ENCODE peak calls at places on chromosomes 11 and 22, in six cellular contexts. One of them, this sample, is unnamed.

GRCh38 chr11:100860318-100860896 is 173.3 kb downstream of the ARHGAP42 start:
- DNase-seq in HepG2: no peak
- DNase-seq in K562: no peak
- DNase-seq in GM12878: no peak
- DNase-seq in HCT116: no peak
- DNase-seq in H1: no peak
- DNase-seq in this sample: no peak

GRCh38 chr11:29657709-29658108 is 359.1 kb downstream of the KCNA4 start:
- DNase-seq in GM12878: no peak
- DNase-seq in H1: no peak
- DNase-seq in HepG2: no peak
- DNase-seq in HCT116: no peak
- DNase-seq in K562: no peak
- DNase-seq in this sample: no peak

GRCh38 chr11:16186680-16187079 is 169.7 kb downstream of the SOX6 start:
- DNase-seq in HCT116: no peak
- DNase-seq in HepG2: no peak
- DNase-seq in GM12878: no peak
- DNase-seq in H1: no peak
- DNase-seq in K562: no peak
- DNase-seq in this sample: no peak

GRCh38 chr11:44133335-44133946 is 38.0 kb downstream of the EXT2 start:
- DNase-seq in GM12878: no peak
- DNase-seq in HepG2: peak; percentile 17
- DNase-seq in H1: no peak
- DNase-seq in HCT116: no peak
- DNase-seq in K562: peak; percentile 34
- DNase-seq in this sample: peak; percentile 57

GRCh38 chr22:50622723-50623327 is 5.1 kb downstream of the ARSA start:
- DNase-seq in HepG2: peak; percentile 68
- DNase-seq in K562: no peak
- DNase-seq in H1: no peak
- DNase-seq in GM12878: no peak
- DNase-seq in HCT116: peak; percentile 67
- DNase-seq in this sample: no peak

GRCh38 chr11:108512706-108513105 is 14.5 kb upstream of the POGLUT3 start:
- DNase-seq in K562: no peak
- DNase-seq in GM12878: no peak
- DNase-seq in HepG2: no peak
- DNase-seq in H1: no peak
- DNase-seq in HCT116: no peak
- DNase-seq in this sample: no peak

GRCh38 chr22:25976346-25976745 is 192.9 kb upstream of the SEZ6L start:
- DNase-seq in GM12878: no peak
- DNase-seq in H1: no peak
- DNase-seq in HCT116: no peak
- DNase-seq in K562: no peak
- DNase-seq in HepG2: no peak
- DNase-seq in this sample: no peak

GRCh38 chr22:37425800-37426531 is 1.3 kb downstream of the ELFN2 start:
- DNase-seq in HCT116: no peak
- DNase-seq in HepG2: no peak
- DNase-seq in H1: no peak
- DNase-seq in GM12878: no peak
- DNase-seq in K562: no peak
- DNase-seq in this sample: no peak

GRCh38 chr11:19382131-19382611 is 141.4 kb upstream of the E2F8 start:
- DNase-seq in GM12878: no peak
- DNase-seq in HepG2: no peak
- DNase-seq in HCT116: no peak
- DNase-seq in H1: no peak
- DNase-seq in K562: no peak
- DNase-seq in this sample: no peak

GRCh38 chr11:34204396-34205279 is 99.2 kb downstream of the NAT10 start:
- DNase-seq in K562: no peak
- DNase-seq in HepG2: peak; percentile 89
- DNase-seq in HCT116: peak; percentile 79
- DNase-seq in GM12878: no peak
- DNase-seq in H1: no peak
- DNase-seq in this sample: peak; percentile 56

GRCh38 chr11:129998107-129998506 is 4.5 kb downstream of the PRDM10 start:
- DNase-seq in HepG2: no peak
- DNase-seq in K562: no peak
- DNase-seq in HCT116: no peak
- DNase-seq in GM12878: no peak
- DNase-seq in H1: no peak
- DNase-seq in this sample: no peak

GRCh38 chr22:44031111-44031963 is 7.2 kb downstream of the PARVB start:
- DNase-seq in K562: peak; percentile 31
- DNase-seq in HCT116: no peak
- DNase-seq in HepG2: no peak
- DNase-seq in GM12878: no peak
- DNase-seq in H1: no peak
- DNase-seq in this sample: no peak

GRCh38 chr22:44033287-44033686 is 9.2 kb downstream of the PARVB start:
- DNase-seq in H1: no peak
- DNase-seq in K562: no peak
- DNase-seq in HepG2: no peak
- DNase-seq in HCT116: no peak
- DNase-seq in GM12878: no peak
- DNase-seq in this sample: no peak

GRCh38 chr22:44030702-44031082 is 6.6 kb downstream of the PARVB start:
- DNase-seq in HCT116: no peak
- DNase-seq in H1: no peak
- DNase-seq in GM12878: no peak
- DNase-seq in HepG2: no peak
- DNase-seq in K562: peak; percentile 33
- DNase-seq in this sample: no peak

GRCh38 chr22:44032126-44032730 is 8.1 kb downstream of the PARVB start:
- DNase-seq in GM12878: no peak
- DNase-seq in K562: no peak
- DNase-seq in HCT116: no peak
- DNase-seq in HepG2: no peak
- DNase-seq in H1: no peak
- DNase-seq in this sample: no peak

DNA sequence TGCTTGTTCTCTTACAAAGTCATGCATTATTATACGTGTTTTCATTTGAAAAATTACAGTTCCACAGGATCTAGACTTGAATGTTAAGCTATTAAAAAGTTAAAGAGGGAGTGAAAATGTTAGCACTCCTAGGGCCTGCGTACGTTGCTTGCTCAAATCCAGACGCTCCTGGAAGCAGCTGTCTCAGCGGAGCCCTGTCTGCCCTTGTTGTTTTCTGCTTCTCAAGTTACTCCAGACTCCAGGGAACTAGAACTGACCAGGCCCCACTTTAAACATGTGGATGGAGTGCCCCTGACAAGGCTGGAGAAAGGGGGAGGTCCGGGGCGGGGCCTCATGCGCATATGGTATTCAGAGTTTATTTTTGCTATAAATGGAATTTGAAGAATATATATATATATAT is 9.6 kb downstream of the PARVB start:
- DNase-seq in H1: no peak
- DNase-seq in K562: no peak
- DNase-seq in HCT116: no peak
- DNase-seq in HepG2: no peak
- DNase-seq in GM12878: no peak
- DNase-seq in this sample: no peak
- TF ChIP-seq ZNF274 in H1: no peak
- TF ChIP-seq ZNF274 in K562: no peak
- TF ChIP-seq ZNF274 in HCT116: no peak
- TF ChIP-seq ZNF274 in HepG2: no peak
- TF ChIP-seq ZNF274 in GM12878: no peak
- TF ChIP-seq ZNF274 in this sample: no peak

DNA sequence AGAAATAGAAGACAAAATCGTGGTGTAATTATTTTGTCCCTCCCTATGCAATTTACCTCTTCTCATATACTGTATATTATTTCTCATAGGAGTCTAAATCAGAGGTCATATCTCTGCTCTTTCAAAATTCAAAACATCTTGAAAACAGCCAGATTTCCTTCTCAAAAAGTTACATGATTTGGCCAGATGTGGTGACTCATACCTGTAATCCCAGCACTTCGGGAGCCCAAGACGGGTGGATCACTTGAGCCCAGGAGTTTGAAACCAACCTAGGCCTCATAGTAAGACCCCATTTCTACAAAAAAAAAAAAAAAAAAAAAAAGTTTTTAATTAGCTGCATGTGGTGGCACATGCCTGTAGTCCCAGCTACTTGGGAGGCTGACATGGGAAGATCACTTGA is 29.0 kb upstream of the DNAJB7 start:
- DNase-seq in K562: no peak
- DNase-seq in HepG2: no peak
- DNase-seq in H1: no peak
- DNase-seq in GM12878: no peak
- DNase-seq in HCT116: no peak
- DNase-seq in this sample: no peak
- H3K9ac ChIP-seq in K562: no peak overlapping the region
- H3K9ac ChIP-seq in HepG2: no peak overlapping the region
- H3K9ac ChIP-seq in H1: no peak overlapping the region
- H3K9ac ChIP-seq in GM12878: no peak overlapping the region
- H3K9ac ChIP-seq in HCT116: no peak overlapping the region
- H3K9ac ChIP-seq in this sample: no peak overlapping the region

GRCh38 chr11:395866-396265 is 1.9 kb downstream of the PKP3 start:
- DNase-seq in HepG2: no peak
- DNase-seq in HCT116: no peak
- DNase-seq in K562: no peak
- DNase-seq in H1: no peak
- DNase-seq in GM12878: no peak
- DNase-seq in this sample: no peak
- H3K4me3 ChIP-seq in HepG2: peak overlapping the region; percentile 68
- H3K4me3 ChIP-seq in HCT116: no peak overlapping the region
- H3K4me3 ChIP-seq in K562: no peak overlapping the region
- H3K4me3 ChIP-seq in H1: no peak overlapping the region
- H3K4me3 ChIP-seq in GM12878: no peak overlapping the region
- H3K4me3 ChIP-seq in this sample: no peak overlapping the region

DNA sequence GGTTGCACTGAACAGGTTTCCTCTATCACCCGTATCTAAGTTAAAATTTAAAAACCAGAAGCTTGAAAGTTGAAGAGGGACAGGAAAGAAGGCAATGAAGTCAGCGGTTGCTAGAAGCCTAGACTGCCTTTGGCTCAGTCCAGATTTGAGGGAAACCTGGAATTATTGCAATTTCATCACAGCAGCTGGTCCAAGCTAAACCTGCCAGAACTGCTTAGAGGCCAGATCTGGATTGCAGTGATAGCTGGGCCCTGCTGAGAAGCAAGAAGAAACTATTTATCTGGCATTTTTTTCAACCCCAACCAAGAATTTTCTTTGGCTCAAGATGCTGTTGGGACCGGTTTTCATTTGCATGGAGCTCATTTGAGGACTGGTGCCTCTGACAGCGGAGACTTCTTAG is 121.5 kb upstream of the TEAD1 start:
- DNase-seq in H1: no peak
- DNase-seq in HepG2: no peak
- DNase-seq in K562: no peak
- DNase-seq in HCT116: no peak
- DNase-seq in GM12878: no peak
- DNase-seq in this sample: no peak
- TF ChIP-seq ZNF274 in H1: no peak
- TF ChIP-seq ZNF274 in HepG2: no peak
- TF ChIP-seq ZNF274 in K562: no peak
- TF ChIP-seq ZNF274 in HCT116: no peak
- TF ChIP-seq ZNF274 in GM12878: no peak
- TF ChIP-seq ZNF274 in this sample: no peak

GRCh38 chr11:27471588-27472397 is 797 bp downstream of the LGR4 start:
- DNase-seq in K562: peak; percentile 44
- DNase-seq in HepG2: no peak
- DNase-seq in H1: no peak
- DNase-seq in GM12878: no peak
- DNase-seq in HCT116: no peak
- DNase-seq in this sample: no peak

GRCh38 chr11:27471067-27471587 is 1.5 kb downstream of the LGR4 start:
- DNase-seq in H1: no peak
- DNase-seq in HepG2: peak; percentile 21
- DNase-seq in K562: no peak
- DNase-seq in GM12878: no peak
- DNase-seq in HCT116: no peak
- DNase-seq in this sample: no peak

GRCh38 chr11:27472398-27473016 is at the start of gene LGR4:
- DNase-seq in H1: peak; percentile 97
- DNase-seq in GM12878: no peak
- DNase-seq in HepG2: peak; percentile 97
- DNase-seq in HCT116: peak; percentile 83
- DNase-seq in K562: peak; percentile 93
- DNase-seq in this sample: peak; percentile 95

GRCh38 chr11:27475622-27476021 is 3.0 kb upstream of the LGR4 start:
- DNase-seq in H1: no peak
- DNase-seq in K562: no peak
- DNase-seq in GM12878: no peak
- DNase-seq in HepG2: peak; percentile 95
- DNase-seq in HCT116: no peak
- DNase-seq in this sample: no peak

DNA sequence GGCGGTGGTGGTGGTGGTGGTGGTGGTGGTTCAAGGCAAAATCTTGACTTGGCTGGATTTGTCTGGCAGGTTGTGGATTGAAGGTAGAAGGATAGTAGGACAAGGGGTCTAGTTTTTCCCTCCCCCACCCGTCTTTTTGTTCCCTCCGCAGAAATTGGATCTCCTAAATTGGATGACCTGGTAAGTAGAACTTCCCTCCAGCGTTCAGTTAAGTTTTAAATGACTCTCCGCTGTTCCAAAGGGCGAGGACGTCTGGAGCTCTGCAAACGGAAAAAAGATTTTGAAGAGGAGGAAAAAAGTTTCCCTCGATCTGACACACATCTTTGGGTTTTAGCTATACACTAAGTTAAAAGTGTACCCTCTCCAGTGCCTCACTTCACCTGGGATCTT is 422 bp upstream of the LGR4 start:
- DNase-seq in K562: no peak
- DNase-seq in H1: no peak
- DNase-seq in HCT116: no peak
- DNase-seq in HepG2: no peak
- DNase-seq in GM12878: no peak
- DNase-seq in this sample: no peak
- H3K9ac ChIP-seq in K562: peak overlapping the region; percentile 4
- H3K9ac ChIP-seq in H1: no peak overlapping the region
- H3K9ac ChIP-seq in HCT116: no peak overlapping the region
- H3K9ac ChIP-seq in HepG2: peak overlapping the region; percentile 68
- H3K9ac ChIP-seq in GM12878: no peak overlapping the region
- H3K9ac ChIP-seq in this sample: peak overlapping the region; percentile 44

GRCh38 chr11:82890941-82891340 is 9.3 kb downstream of the PRCP start:
- DNase-seq in H1: no peak
- DNase-seq in HepG2: no peak
- DNase-seq in HCT116: no peak
- DNase-seq in K562: no peak
- DNase-seq in GM12878: no peak
- DNase-seq in this sample: no peak

GRCh38 chr11:82895437-82896091 is 4.7 kb downstream of the PRCP start:
- DNase-seq in HepG2: no peak
- DNase-seq in GM12878: peak; percentile 42
- DNase-seq in HCT116: no peak
- DNase-seq in K562: no peak
- DNase-seq in H1: no peak
- DNase-seq in this sample: no peak

GRCh38 chr11:82889133-82890001 is 10.9 kb downstream of the PRCP start:
- DNase-seq in H1: no peak
- DNase-seq in HCT116: no peak
- DNase-seq in GM12878: no peak
- DNase-seq in HepG2: no peak
- DNase-seq in K562: no peak
- DNase-seq in this sample: no peak

GRCh38 chr11:82892611-82893169 is 7.5 kb downstream of the PRCP start:
- DNase-seq in HepG2: no peak
- DNase-seq in GM12878: no peak
- DNase-seq in K562: no peak
- DNase-seq in HCT116: no peak
- DNase-seq in H1: no peak
- DNase-seq in this sample: no peak

GRCh38 chr11:82890002-82890341 is 10.3 kb downstream of the PRCP start:
- DNase-seq in K562: no peak
- DNase-seq in GM12878: no peak
- DNase-seq in H1: no peak
- DNase-seq in HepG2: no peak
- DNase-seq in HCT116: no peak
- DNase-seq in this sample: no peak
- H3K4me3 ChIP-seq in K562: no peak overlapping the region
- H3K4me3 ChIP-seq in GM12878: no peak overlapping the region
- H3K4me3 ChIP-seq in H1: no peak overlapping the region
- H3K4me3 ChIP-seq in HepG2: no peak overlapping the region
- H3K4me3 ChIP-seq in HCT116: no peak overlapping the region
- H3K4me3 ChIP-seq in this sample: no peak overlapping the region